ENCODE peak calls at places on chromosomes 5 and 9, in six cellular contexts. J is suprapubic skin, E is tibial nerve, C is colonic mucosa, M is Caco-2, N is astrocyte. T is an unnamed sample.

GRCh38 chr5:100827481-100827889 is 75.6 kb downstream of the ST8SIA4 start:
- DNase-seq in J (no peak), E (no peak), C (peak; percentile 42), M (peak; percentile 36), N (no peak), T (no peak)

GRCh38 chr9:24071736-24072135 is 245.7 kb upstream of the ELAVL2 start:
- DNase-seq in J (no peak), E (no peak), C (no peak), M (no peak), N (peak; percentile 2), T (no peak)

GRCh38 chr9:133331641-133332380 is 4.2 kb downstream of the SURF6 start:
- DNase-seq in J (no peak), E (no peak), C (no peak), M (no peak), N (no peak), T (peak; percentile 44)

GRCh38 chr5:112529525-112529924 is 110.4 kb upstream of the EPB41L4A start:
- DNase-seq in J (no peak), E (no peak), C (no peak), M (no peak), N (no peak), T (no peak)

GRCh38 chr5:139961435-139962157 is 81.5 kb downstream of the NRG2 start:
- DNase-seq in J (peak; percentile 65), E (no peak), C (no peak), M (no peak), N (no peak), T (no peak)

GRCh38 chr5:67094476-67095300 is 101.9 kb downstream of the CD180 start:
- DNase-seq in J (no peak), E (no peak), C (no peak), M (no peak), N (peak; percentile 80), T (no peak)

GRCh38 chr5:143263272-143263810 is 140.1 kb downstream of the NR3C1 start:
- DNase-seq in J (no peak), E (no peak), C (no peak), M (no peak), N (peak; percentile 16), T (no peak)

GRCh38 chr5:174177976-174178600 is 132.6 kb downstream of the NSG2 start:
- DNase-seq in J (no peak), E (no peak), C (no peak), M (no peak), N (no peak), T (no peak)

GRCh38 chr9:16689352-16689938 is 181.0 kb downstream of the BNC2 start:
- DNase-seq in J (no peak), E (peak; percentile 39), C (no peak), M (no peak), N (peak; percentile 32), T (no peak)

GRCh38 chr9:75071530-75072122 is 16.3 kb downstream of the NMRK1 start:
- DNase-seq in J (no peak), E (no peak), C (peak; percentile 93), M (no peak), N (no peak), T (peak; percentile 81)

GRCh38 chr9:21119093-21119770 is 22.4 kb downstream of the IFNW1 start:
- DNase-seq in J (no peak), E (no peak), C (no peak), M (no peak), N (no peak), T (no peak)

GRCh38 chr5:34789021-34789531 is 49.9 kb upstream of the TTC23L start:
- DNase-seq in J (no peak), E (no peak), C (no peak), M (no peak), N (peak; percentile 97), T (no peak)

DNA sequence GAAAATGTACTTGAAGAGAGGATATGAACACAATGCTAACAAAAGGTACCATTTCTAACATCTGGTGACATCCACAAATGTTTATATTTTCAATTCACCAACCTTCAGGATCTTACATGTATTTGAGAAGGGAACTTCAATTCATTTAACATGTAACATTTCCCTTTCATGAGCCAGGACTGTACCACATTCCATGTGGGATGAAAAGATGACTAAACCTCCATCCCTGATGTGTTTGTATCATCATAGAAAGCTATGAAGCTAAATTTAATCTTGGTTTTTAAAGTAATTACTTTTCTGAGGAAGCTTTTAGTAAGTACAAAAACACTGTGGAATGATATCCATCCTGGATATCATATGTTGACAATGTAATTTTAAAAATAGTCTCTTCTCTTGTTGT is 78.2 kb upstream of the GNA14 start:
- DNase-seq in J (no peak), E (no peak), C (no peak), M (no peak), N (peak; percentile 54), T (no peak)
- H3K4me1 ChIP-seq in J (no peaks in the 10 kb centered on the region), E (no peaks in the 10 kb centered on the region), C (no peaks in the 10 kb centered on the region), M (no peaks in the 10 kb centered on the region), N (peaks cover 5% of the 10 kb centered on the region), T (peaks cover 2% of the 10 kb centered on the region)

GRCh38 chr9:36091028-36091953 is 45.2 kb upstream of the GLIPR2 start:
- DNase-seq in J (no peak), E (no peak), C (peak; percentile 77), M (no peak), N (peak; percentile 89), T (no peak)
- TF ChIP-seq CTCF in J (no peak), E (no peak), C (no peak), M (no peak), N (no peak), T (no peak)

GRCh38 chr9:682633-683508 is 158.6 kb upstream of the DMRT1 start:
- DNase-seq in J (no peak), E (no peak), C (peak; percentile 67), M (peak; percentile 95), N (peak; percentile 65), T (no peak)
- H3K4me1 ChIP-seq in J (peaks cover 61% of the 10 kb centered on the region), E (peaks cover 26% of the 10 kb centered on the region), C (no peaks in the 10 kb centered on the region), M (peaks cover 44% of the 10 kb centered on the region), N (peaks cover 44% of the 10 kb centered on the region), T (peaks cover 13% of the 10 kb centered on the region)

DNA sequence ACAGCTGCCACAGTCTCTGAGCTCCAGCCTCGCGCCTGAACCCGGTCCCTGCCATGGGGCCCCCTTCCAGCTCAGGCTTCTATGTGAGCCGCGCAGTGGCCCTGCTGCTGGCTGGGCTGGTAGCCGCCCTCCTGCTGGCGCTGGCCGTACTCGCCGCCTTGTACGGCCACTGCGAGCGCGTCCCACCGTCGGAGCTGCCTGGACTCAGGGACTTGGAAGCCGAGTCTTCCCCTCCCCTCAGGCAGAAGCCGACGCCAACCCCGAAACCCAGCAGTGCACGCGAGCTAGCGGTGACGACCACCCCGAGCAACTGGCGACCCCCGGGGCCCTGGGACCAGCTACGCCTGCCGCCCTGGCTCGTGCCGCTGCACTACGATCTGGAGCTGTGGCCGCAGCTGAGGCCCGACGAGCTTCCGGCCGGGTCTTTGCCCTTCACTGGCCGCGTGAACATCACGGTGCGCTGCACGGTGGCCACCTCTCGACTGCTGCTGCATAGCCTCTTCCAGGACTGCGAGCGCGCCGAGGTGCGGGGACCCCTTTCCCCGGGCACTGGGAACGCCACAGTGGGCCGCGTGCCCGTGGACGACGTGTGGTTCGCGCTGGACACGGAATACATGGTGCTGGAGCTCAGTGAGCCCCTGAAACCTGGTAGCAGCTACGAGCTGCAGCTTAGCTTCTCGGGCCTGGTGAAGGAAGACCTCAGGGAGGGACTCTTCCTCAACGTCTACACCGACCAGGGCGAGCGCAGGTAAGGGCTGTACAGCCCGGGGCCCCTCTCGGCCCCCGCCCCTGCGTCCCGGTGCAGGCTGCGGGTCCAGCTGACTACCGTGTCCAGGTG is 509 bp downstream of the LVRN start:
- DNase-seq in J (peak; percentile 79), E (no peak), C (no peak), M (no peak), N (peak; percentile 20), T (peak; percentile 45)
- TF ChIP-seq CTCF in J (no peak), E (no peak), C (no peak), M (no peak), N (no peak), T (no peak)

GRCh38 chr5:119291056-119291455 is 64.8 kb upstream of the TNFAIP8 start:
- DNase-seq in J (no peak), E (no peak), C (no peak), M (no peak), N (no peak), T (no peak)
- H3K4me1 ChIP-seq in J (peaks cover 35% of the 10 kb centered on the region), E (peaks cover 5% of the 10 kb centered on the region), C (peaks cover 8% of the 10 kb centered on the region), M (peaks cover 49% of the 10 kb centered on the region), N (peaks cover 30% of the 10 kb centered on the region), T (peaks cover 47% of the 10 kb centered on the region)